ENCODE peak calls at places on chromosomes 4 and X, in nine cellular contexts. B, V, X, Q, U, Y, M, C and R are unnamed samples.

GRCh38 chrX:19814240-19814639 is 73.2 kb downstream of the SH3KBP1 start:
- DNase-seq in B (no peak), V (no peak), X (no peak), Q (no peak), U (no peak), Y (no peak), M (no peak), C (no peak), R (no peak)

GRCh38 chrX:781216-782211 is 150.9 kb downstream of the SHOX start:
- DNase-seq in B (no peak), V (no peak), X (no peak), Q (no peak), U (no peak), Y (no peak), M (no peak), C (no peak), R (no peak)

GRCh38 chr4:48979897-48980579 is 6.0 kb upstream of the CWH43 start:
- DNase-seq in B (no peak), V (no peak), X (no peak), Q (peak; percentile 4), U (no peak), Y (no peak), M (no peak), C (no peak), R (no peak)

GRCh38 chr4:22315643-22316042 is 200.2 kb downstream of the ADGRA3 start:
- DNase-seq in B (no peak), V (no peak), X (no peak), Q (peak; percentile 6), U (no peak), Y (no peak), M (no peak), C (no peak), R (no peak)

GRCh38 chr4:158778065-158778711 is 9.4 kb downstream of the FNIP2 start:
- DNase-seq in B (no peak), V (peak; percentile 30), X (no peak), Q (no peak), U (no peak), Y (no peak), M (no peak), C (no peak), R (no peak)

GRCh38 chr4:134885436-134885835 is 683.8 kb upstream of the PABPC4L start:
- DNase-seq in B (no peak), V (no peak), X (no peak), Q (no peak), U (no peak), Y (no peak), M (no peak), C (no peak), R (no peak)

GRCh38 chrX:46653482-46653881 is 79.9 kb downstream of the CHST7 start:
- DNase-seq in B (no peak), V (no peak), X (no peak), Q (peak; percentile 16), U (no peak), Y (peak; percentile 34), M (no peak), C (no peak), R (no peak)

GRCh38 chrX:43882294-43882681 is at the start of gene MAOB:
- DNase-seq in B (peak; percentile 71), V (peak; percentile 27), X (no peak), Q (peak; percentile 30), U (no peak), Y (peak; percentile 10), M (peak; percentile 61), C (peak; percentile 8), R (no peak)

GRCh38 chr4:172996571-172997216 is 171.9 kb upstream of the GALNT7 start:
- DNase-seq in B (no peak), V (no peak), X (peak; percentile 27), Q (peak; percentile 88), U (no peak), Y (no peak), M (no peak), C (no peak), R (no peak)

DNA sequence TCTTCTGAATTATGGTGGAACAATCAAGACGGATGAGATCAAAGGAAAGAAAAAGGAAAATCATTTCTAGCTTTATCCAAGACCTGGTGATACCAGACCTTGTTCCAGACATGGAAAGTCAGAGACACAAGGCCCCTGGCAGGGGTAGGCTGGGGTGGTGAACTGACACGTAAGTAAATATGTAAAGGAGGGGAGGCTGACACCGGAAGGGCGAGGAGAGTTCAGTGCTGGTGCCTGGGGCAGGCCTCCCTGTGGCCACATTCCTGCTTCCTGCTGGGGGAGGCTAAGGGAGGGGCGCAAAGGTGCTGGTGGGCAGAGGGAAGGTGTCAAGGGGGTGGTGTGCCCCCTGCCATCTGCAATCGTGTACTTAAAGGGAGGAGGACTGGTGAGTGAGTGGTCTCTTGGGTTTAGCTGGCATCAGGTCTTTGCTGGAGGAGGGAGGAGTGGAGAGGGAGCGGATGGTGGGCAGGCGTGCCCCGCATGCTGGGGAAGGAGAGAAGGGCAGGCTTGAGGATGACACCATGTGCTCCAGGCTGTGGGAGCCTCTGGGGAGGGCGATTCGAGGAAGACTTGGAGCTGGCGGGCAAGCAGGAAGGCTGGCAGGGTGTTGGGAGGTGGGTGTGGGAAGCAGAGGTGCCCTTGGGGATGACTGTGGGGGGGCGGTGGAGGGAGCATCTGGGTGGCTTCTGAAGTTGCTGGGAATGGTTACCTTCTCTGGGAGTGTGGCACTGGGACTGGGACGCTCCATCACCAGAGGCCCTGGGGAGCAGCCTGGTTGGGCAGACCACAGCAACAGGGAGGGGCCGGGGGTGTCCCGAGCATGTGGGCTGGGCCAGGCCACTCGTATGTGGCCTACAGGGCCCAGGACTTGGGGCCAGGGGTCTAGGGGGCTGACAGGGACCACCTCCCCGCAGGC is 30.6 kb upstream of the AFAP1 start:
- DNase-seq in B (no peak), V (peak; percentile 66), X (no peak), Q (no peak), U (no peak), Y (no peak), M (no peak), C (no peak), R (no peak)
- TF ChIP-seq CTCF in B (no peak), V (no peak), X (no peak), Q (no peak), U (no peak), Y (no peak), M (no peak), C (no peak), R (no peak)

GRCh38 chr4:24913099-24913445 is 230 bp upstream of the CCDC149 start:
- DNase-seq in B (no peak), V (no peak), X (no peak), Q (peak; percentile 28), U (no peak), Y (no peak), M (no peak), C (no peak), R (no peak)

GRCh38 chr4:24917076-24917856 is 4.4 kb upstream of the CCDC149 start:
- DNase-seq in B (no peak), V (no peak), X (no peak), Q (no peak), U (no peak), Y (no peak), M (no peak), C (no peak), R (no peak)

GRCh38 chr4:24912252-24913098 is at the start of gene CCDC149:
- DNase-seq in B (peak; percentile 89), V (peak; percentile 36), X (peak; percentile 34), Q (peak; percentile 86), U (peak; percentile 81), Y (peak; percentile 63), M (peak; percentile 71), C (peak; percentile 58), R (no peak)

GRCh38 chr4:24914460-24914859 is 1.6 kb upstream of the CCDC149 start:
- DNase-seq in B (no peak), V (no peak), X (no peak), Q (peak; percentile 43), U (no peak), Y (no peak), M (no peak), C (no peak), R (no peak)

DNA sequence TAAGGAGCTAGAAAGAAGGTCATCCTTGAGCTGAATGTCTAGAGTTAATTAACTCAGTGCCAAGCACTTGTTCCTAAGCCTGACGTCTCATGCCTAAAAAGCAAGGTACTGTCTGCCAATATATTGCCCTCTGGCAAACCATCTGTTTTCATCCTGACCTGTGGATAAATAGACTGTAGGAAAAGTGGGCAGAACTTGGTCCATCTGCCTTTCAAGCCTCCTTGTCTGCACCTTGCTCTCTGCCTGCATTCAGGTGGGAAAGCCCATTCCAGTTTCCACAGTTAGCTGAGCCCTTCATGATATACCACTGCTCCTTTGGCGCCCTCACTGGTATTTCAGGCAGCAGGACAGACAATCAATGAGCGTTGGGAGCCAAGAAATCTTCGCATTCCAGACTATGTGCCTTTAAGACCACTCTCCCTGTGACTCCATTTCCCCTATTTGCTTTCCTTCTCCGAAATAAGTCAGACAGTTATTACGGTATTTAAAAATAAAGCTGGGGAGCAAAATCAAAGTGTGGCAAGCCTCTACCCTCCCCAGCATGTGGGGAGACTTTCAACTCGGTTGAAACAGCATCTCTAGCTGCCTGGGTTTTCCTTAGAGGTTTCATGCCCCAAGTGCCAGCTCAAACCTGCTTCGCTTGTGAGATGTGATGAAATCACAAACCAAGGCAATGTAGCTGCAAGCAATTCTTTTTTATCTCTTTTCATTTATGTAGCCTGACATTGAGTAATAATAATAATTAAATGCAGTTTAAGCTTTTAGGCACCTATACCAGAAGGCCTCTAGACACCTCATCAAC is 2.5 kb upstream of the CCDC149 start:
- DNase-seq in B (no peak), V (no peak), X (no peak), Q (no peak), U (no peak), Y (no peak), M (no peak), C (no peak), R (no peak)
- TF ChIP-seq CTCF in B (no peak), V (no peak), X (no peak), Q (no peak), U (no peak), Y (no peak), M (peak; percentile 26), C (no peak), R (peak; percentile 28)

DNA sequence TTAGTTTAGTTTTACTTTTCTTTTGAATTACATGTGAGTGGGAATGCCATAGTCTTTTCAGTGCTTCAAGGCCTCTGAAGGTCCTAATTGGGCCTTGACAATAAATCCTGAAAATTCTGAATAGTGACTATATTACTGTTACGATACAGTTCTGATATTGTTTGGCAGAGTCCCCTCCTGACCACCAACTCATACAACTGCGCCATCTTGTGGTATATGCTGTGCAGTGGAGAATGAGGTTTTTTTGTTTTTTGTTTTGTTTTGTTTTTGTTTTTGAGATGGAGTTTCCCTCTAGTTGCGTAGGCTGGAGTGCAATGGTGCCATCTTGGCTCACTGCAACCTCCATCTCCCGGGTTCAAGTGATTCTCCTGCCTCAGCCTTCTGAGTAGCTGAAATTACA is 56.6 kb upstream of the CHRDL1 start:
- DNase-seq in B (no peak), V (peak; percentile 3), X (no peak), Q (peak; percentile 36), U (no peak), Y (peak; percentile 20), M (no peak), C (peak; percentile 30), R (no peak)
- TF ChIP-seq CTCF in B (peak; percentile 59), V (peak; percentile 10), X (peak; percentile 81), Q (peak; percentile 50), U (peak; percentile 78), Y (peak; percentile 53), M (peak; percentile 51), C (peak; percentile 72), R (peak; percentile 43)

DNA sequence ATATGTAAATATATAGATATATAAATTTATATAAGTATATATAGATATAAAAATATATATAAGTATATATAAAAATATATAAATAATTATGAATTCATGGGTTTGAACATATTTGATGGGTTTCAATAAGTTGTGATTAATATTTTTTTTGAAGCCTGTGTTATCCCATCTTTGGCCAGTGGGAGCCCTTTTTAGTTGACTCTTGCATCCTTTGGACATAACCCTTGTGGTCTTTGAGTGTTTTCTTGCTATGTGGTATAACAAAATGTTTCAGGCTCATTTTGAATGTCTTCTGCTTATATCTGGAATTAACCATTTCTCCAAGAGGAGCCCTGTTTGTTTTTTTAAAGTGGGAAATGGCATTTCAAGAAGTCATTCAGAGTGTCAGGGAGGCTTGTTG is 15.2 kb downstream of the SNX25 start:
- DNase-seq in B (no peak), V (no peak), X (no peak), Q (no peak), U (no peak), Y (no peak), M (no peak), C (no peak), R (no peak)
- TF ChIP-seq CTCF in B (no peak), V (no peak), X (peak; percentile 58), Q (no peak), U (peak; percentile 64), Y (peak; percentile 48), M (no peak), C (no peak), R (no peak)